ENCODE peak calls at places on chromosome 14, in ten cellular contexts. One of them, this sample, is unnamed.

GRCh38 chr14:85714046-85714445 is 184.1 kb downstream of the FLRT2 start:
- DNase-seq in testis: no peak
- DNase-seq in uterus: no peak
- DNase-seq in WERI-Rb-1: no peak
- DNase-seq in mucosa of descending colon: no peak
- DNase-seq in foreskin fibroblast: no peak
- DNase-seq in mammary epithelial cell: no peak
- DNase-seq in thyroid gland: no peak
- DNase-seq in heart left ventricle: no peak
- DNase-seq in sigmoid colon: no peak
- DNase-seq in this sample: no peak

GRCh38 chr14:99595034-99595433 is 9.0 kb downstream of the CCDC85C start:
- DNase-seq in testis: no peak
- DNase-seq in uterus: no peak
- DNase-seq in WERI-Rb-1: no peak
- DNase-seq in mucosa of descending colon: no peak
- DNase-seq in foreskin fibroblast: no peak
- DNase-seq in mammary epithelial cell: no peak
- DNase-seq in thyroid gland: peak; percentile 15
- DNase-seq in heart left ventricle: no peak
- DNase-seq in sigmoid colon: no peak
- DNase-seq in this sample: no peak

GRCh38 chr14:69358233-69358963 is 39.7 kb downstream of the ERH start:
- DNase-seq in testis: no peak
- DNase-seq in uterus: no peak
- DNase-seq in WERI-Rb-1: no peak
- DNase-seq in mucosa of descending colon: no peak
- DNase-seq in foreskin fibroblast: no peak
- DNase-seq in mammary epithelial cell: no peak
- DNase-seq in thyroid gland: no peak
- DNase-seq in heart left ventricle: no peak
- DNase-seq in sigmoid colon: peak; percentile 46
- DNase-seq in this sample: no peak

GRCh38 chr14:83171761-83172160 is 1638.1 kb upstream of the SEL1L start:
- DNase-seq in testis: no peak
- DNase-seq in uterus: no peak
- DNase-seq in WERI-Rb-1: no peak
- DNase-seq in mucosa of descending colon: no peak
- DNase-seq in foreskin fibroblast: no peak
- DNase-seq in mammary epithelial cell: no peak
- DNase-seq in thyroid gland: no peak
- DNase-seq in heart left ventricle: no peak
- DNase-seq in sigmoid colon: no peak
- DNase-seq in this sample: no peak

GRCh38 chr14:27148143-27148542 is 550.3 kb upstream of the NOVA1 start:
- DNase-seq in testis: no peak
- DNase-seq in uterus: no peak
- DNase-seq in WERI-Rb-1: no peak
- DNase-seq in mucosa of descending colon: no peak
- DNase-seq in foreskin fibroblast: no peak
- DNase-seq in mammary epithelial cell: no peak
- DNase-seq in thyroid gland: no peak
- DNase-seq in heart left ventricle: no peak
- DNase-seq in sigmoid colon: no peak
- DNase-seq in this sample: no peak

GRCh38 chr14:76977793-76978730 is 50.4 kb downstream of the IRF2BPL start:
- DNase-seq in testis: peak; percentile 81
- DNase-seq in uterus: peak; percentile 79
- DNase-seq in WERI-Rb-1: no peak
- DNase-seq in mucosa of descending colon: no peak
- DNase-seq in foreskin fibroblast: peak; percentile 90
- DNase-seq in mammary epithelial cell: no peak
- DNase-seq in thyroid gland: peak; percentile 56
- DNase-seq in heart left ventricle: peak; percentile 77
- DNase-seq in sigmoid colon: peak; percentile 82
- DNase-seq in this sample: peak; percentile 57

GRCh38 chr14:34172052-34172451 is 221.2 kb upstream of the EGLN3 start:
- DNase-seq in testis: no peak
- DNase-seq in uterus: no peak
- DNase-seq in WERI-Rb-1: no peak
- DNase-seq in mucosa of descending colon: no peak
- DNase-seq in foreskin fibroblast: no peak
- DNase-seq in mammary epithelial cell: no peak
- DNase-seq in thyroid gland: no peak
- DNase-seq in heart left ventricle: no peak
- DNase-seq in sigmoid colon: no peak
- DNase-seq in this sample: no peak

GRCh38 chr14:61253064-61253753 is 27.9 kb downstream of the TMEM30B start:
- DNase-seq in testis: no peak
- DNase-seq in uterus: no peak
- DNase-seq in WERI-Rb-1: no peak
- DNase-seq in mucosa of descending colon: no peak
- DNase-seq in foreskin fibroblast: peak; percentile 11
- DNase-seq in mammary epithelial cell: no peak
- DNase-seq in thyroid gland: no peak
- DNase-seq in heart left ventricle: no peak
- DNase-seq in sigmoid colon: no peak
- DNase-seq in this sample: no peak

GRCh38 chr14:32399920-32400319 is 70.8 kb downstream of the AKAP6 start:
- DNase-seq in testis: no peak
- DNase-seq in uterus: no peak
- DNase-seq in WERI-Rb-1: no peak
- DNase-seq in mucosa of descending colon: no peak
- DNase-seq in foreskin fibroblast: no peak
- DNase-seq in mammary epithelial cell: no peak
- DNase-seq in thyroid gland: no peak
- DNase-seq in heart left ventricle: no peak
- DNase-seq in sigmoid colon: no peak
- DNase-seq in this sample: no peak

GRCh38 chr14:74459289-74459946 is 33.4 kb upstream of the SYNDIG1L start:
- DNase-seq in testis: peak; percentile 64
- DNase-seq in uterus: no peak
- DNase-seq in WERI-Rb-1: peak; percentile 85
- DNase-seq in mucosa of descending colon: peak; percentile 29
- DNase-seq in foreskin fibroblast: peak; percentile 90
- DNase-seq in mammary epithelial cell: peak; percentile 37
- DNase-seq in thyroid gland: peak; percentile 37
- DNase-seq in heart left ventricle: no peak
- DNase-seq in sigmoid colon: no peak
- DNase-seq in this sample: no peak

GRCh38 chr14:32224731-32225377 is 21.8 kb upstream of the RNU6-8 start:
- DNase-seq in testis: no peak
- DNase-seq in uterus: peak; percentile 41
- DNase-seq in WERI-Rb-1: peak; percentile 92
- DNase-seq in mucosa of descending colon: no peak
- DNase-seq in foreskin fibroblast: peak; percentile 89
- DNase-seq in mammary epithelial cell: peak; percentile 60
- DNase-seq in thyroid gland: peak; percentile 72
- DNase-seq in heart left ventricle: peak; percentile 43
- DNase-seq in sigmoid colon: peak; percentile 71
- DNase-seq in this sample: no peak

GRCh38 chr14:68576496-68577244 is 216.2 kb downstream of the ZFP36L1 start:
- DNase-seq in testis: no peak
- DNase-seq in uterus: no peak
- DNase-seq in WERI-Rb-1: no peak
- DNase-seq in mucosa of descending colon: no peak
- DNase-seq in foreskin fibroblast: peak; percentile 87
- DNase-seq in mammary epithelial cell: peak; percentile 52
- DNase-seq in thyroid gland: no peak
- DNase-seq in heart left ventricle: no peak
- DNase-seq in sigmoid colon: no peak
- DNase-seq in this sample: no peak

GRCh38 chr14:69573205-69573840 is 1.3 kb downstream of the CCDC177 start:
- DNase-seq in testis: no peak
- DNase-seq in uterus: peak; percentile 28
- DNase-seq in WERI-Rb-1: no peak
- DNase-seq in mucosa of descending colon: no peak
- DNase-seq in foreskin fibroblast: peak; percentile 20
- DNase-seq in mammary epithelial cell: no peak
- DNase-seq in thyroid gland: no peak
- DNase-seq in heart left ventricle: no peak
- DNase-seq in sigmoid colon: no peak
- DNase-seq in this sample: no peak

GRCh38 chr14:97120204-97121120 is 323.3 kb downstream of the VRK1 start:
- DNase-seq in testis: no peak
- DNase-seq in uterus: no peak
- DNase-seq in WERI-Rb-1: no peak
- DNase-seq in mucosa of descending colon: no peak
- DNase-seq in foreskin fibroblast: no peak
- DNase-seq in mammary epithelial cell: no peak
- DNase-seq in thyroid gland: peak; percentile 58
- DNase-seq in heart left ventricle: no peak
- DNase-seq in sigmoid colon: no peak
- DNase-seq in this sample: no peak

GRCh38 chr14:32883189-32883588 is 55.5 kb upstream of the NPAS3 start:
- DNase-seq in testis: no peak
- DNase-seq in uterus: no peak
- DNase-seq in WERI-Rb-1: no peak
- DNase-seq in mucosa of descending colon: no peak
- DNase-seq in foreskin fibroblast: no peak
- DNase-seq in mammary epithelial cell: no peak
- DNase-seq in thyroid gland: no peak
- DNase-seq in heart left ventricle: no peak
- DNase-seq in sigmoid colon: no peak
- DNase-seq in this sample: no peak

GRCh38 chr14:89661392-89661791 is 244.4 kb upstream of the FOXN3 start:
- DNase-seq in testis: no peak
- DNase-seq in uterus: no peak
- DNase-seq in WERI-Rb-1: no peak
- DNase-seq in mucosa of descending colon: peak; percentile 42
- DNase-seq in foreskin fibroblast: no peak
- DNase-seq in mammary epithelial cell: no peak
- DNase-seq in thyroid gland: no peak
- DNase-seq in heart left ventricle: no peak
- DNase-seq in sigmoid colon: no peak
- DNase-seq in this sample: no peak

GRCh38 chr14:52068741-52069616 is at the start of gene NID2:
- DNase-seq in testis: peak; percentile 84
- DNase-seq in uterus: peak; percentile 91
- DNase-seq in WERI-Rb-1: peak; percentile 23
- DNase-seq in mucosa of descending colon: peak; percentile 83
- DNase-seq in foreskin fibroblast: peak; percentile 99
- DNase-seq in mammary epithelial cell: peak; percentile 50
- DNase-seq in thyroid gland: peak; percentile 90
- DNase-seq in heart left ventricle: peak; percentile 93
- DNase-seq in sigmoid colon: peak; percentile 97
- DNase-seq in this sample: peak; percentile 91
- H3K4me3 ChIP-seq in testis: peak within 1 kb of the TSS; percentile 65
- H3K4me3 ChIP-seq in uterus: peak within 1 kb of the TSS; percentile 88
- H3K4me3 ChIP-seq in WERI-Rb-1: peak within 1 kb of the TSS; percentile 63
- H3K4me3 ChIP-seq in mucosa of descending colon: peak within 1 kb of the TSS; percentile 23
- H3K4me3 ChIP-seq in foreskin fibroblast: peak within 1 kb of the TSS; percentile 79
- H3K4me3 ChIP-seq in mammary epithelial cell: peak within 1 kb of the TSS; percentile 69
- H3K4me3 ChIP-seq in thyroid gland: peak within 1 kb of the TSS; percentile 49
- H3K4me3 ChIP-seq in heart left ventricle: peak within 1 kb of the TSS; percentile 72
- H3K4me3 ChIP-seq in sigmoid colon: peak within 1 kb of the TSS; percentile 89
- H3K4me3 ChIP-seq in this sample: peak within 1 kb of the TSS; percentile 84

DNA sequence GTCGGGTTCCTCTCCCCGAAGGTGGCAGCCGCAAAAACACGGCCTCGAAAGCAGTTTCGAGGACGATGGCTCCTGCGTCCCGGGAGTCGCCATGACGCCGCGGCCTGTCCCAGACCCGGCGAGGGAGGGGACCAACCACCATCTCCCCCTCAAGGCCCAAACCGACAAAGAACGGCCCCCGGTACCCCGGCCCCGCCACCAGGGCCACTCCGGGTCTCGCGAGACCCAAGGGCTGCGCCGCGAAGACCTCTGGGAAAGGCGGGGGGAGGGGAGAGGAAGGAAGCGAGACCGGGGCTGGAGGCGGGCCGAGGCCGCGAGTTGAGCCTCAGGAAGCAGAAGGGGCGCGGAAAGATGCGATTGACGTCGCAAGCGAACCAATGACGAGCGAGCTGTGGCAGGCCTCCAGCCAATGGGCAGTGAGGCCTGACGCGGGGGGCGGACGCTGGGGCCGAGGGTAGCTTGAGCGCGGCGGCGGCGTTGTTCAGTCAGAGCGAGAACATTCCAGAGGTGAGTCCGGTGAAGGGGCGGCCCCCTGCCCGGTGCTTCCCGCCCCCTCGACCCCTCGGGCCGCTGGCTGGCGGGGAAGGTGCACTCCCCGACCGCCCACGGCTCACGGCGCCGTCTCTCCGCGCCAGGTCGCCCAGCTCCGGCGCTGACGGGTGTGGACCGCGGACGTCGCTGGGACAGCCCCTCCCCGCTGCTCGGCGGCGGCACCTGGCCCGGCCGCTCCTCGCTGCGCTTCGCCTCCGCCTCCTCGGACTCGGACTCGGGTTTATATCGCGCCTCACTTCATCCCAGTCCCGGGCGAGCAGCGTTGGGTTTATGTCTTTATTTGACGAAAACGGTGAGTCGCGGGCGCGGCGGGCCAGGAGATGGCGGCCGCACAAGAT is at the start of gene EIF5:
- DNase-seq in testis: peak; percentile 99
- DNase-seq in uterus: peak; percentile 99
- DNase-seq in WERI-Rb-1: peak; percentile 99
- DNase-seq in mucosa of descending colon: peak; percentile 99
- DNase-seq in foreskin fibroblast: peak; percentile 100
- DNase-seq in mammary epithelial cell: peak; percentile 98
- DNase-seq in thyroid gland: peak; percentile 99
- DNase-seq in heart left ventricle: peak; percentile 99
- DNase-seq in sigmoid colon: peak; percentile 100
- DNase-seq in this sample: peak; percentile 99
- TF ChIP-seq CTCF in testis: peak; percentile 23
- TF ChIP-seq CTCF in uterus: peak; percentile 36
- TF ChIP-seq CTCF in WERI-Rb-1: no peak
- TF ChIP-seq CTCF in mucosa of descending colon: no peak
- TF ChIP-seq CTCF in foreskin fibroblast: no peak
- TF ChIP-seq CTCF in mammary epithelial cell: no peak
- TF ChIP-seq CTCF in thyroid gland: no peak
- TF ChIP-seq CTCF in heart left ventricle: no peak
- TF ChIP-seq CTCF in sigmoid colon: peak; percentile 58
- TF ChIP-seq CTCF in this sample: peak; percentile 53

DNA sequence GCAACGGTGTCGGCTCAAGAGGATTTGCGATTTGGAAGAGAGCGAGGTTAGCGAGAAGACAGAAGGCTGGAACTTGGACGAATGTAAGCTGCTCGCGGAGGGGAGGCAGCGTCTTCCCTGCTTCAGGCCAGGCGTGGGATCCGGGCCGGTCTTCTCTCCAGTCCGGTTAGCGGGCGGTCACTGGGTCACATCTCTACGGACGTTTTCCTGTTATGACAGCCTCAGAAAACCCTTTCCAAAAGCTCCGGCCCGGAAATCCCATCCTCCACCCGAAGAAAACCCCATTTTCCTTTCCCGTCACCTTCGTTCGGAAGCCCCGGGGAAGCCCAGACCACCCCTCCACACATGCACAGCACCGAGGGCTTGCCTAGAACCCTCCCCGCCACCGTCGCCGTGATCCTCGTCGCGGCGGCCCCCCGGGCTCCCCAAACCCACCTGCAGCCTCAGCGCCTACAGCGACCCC is 268 bp downstream of the NDUFB1 start:
- DNase-seq in testis: peak; percentile 66
- DNase-seq in uterus: no peak
- DNase-seq in WERI-Rb-1: no peak
- DNase-seq in mucosa of descending colon: no peak
- DNase-seq in foreskin fibroblast: peak; percentile 65
- DNase-seq in mammary epithelial cell: no peak
- DNase-seq in thyroid gland: peak; percentile 36
- DNase-seq in heart left ventricle: peak; percentile 62
- DNase-seq in sigmoid colon: peak; percentile 73
- DNase-seq in this sample: peak; percentile 64
- H3K4me3 ChIP-seq in testis: peak overlapping the region; percentile 100
- H3K4me3 ChIP-seq in uterus: peak overlapping the region; percentile 91
- H3K4me3 ChIP-seq in WERI-Rb-1: peak overlapping the region; percentile 99
- H3K4me3 ChIP-seq in mucosa of descending colon: peak overlapping the region; percentile 94
- H3K4me3 ChIP-seq in foreskin fibroblast: peak overlapping the region; percentile 98
- H3K4me3 ChIP-seq in mammary epithelial cell: peak overlapping the region; percentile 84
- H3K4me3 ChIP-seq in thyroid gland: peak overlapping the region; percentile 91
- H3K4me3 ChIP-seq in heart left ventricle: peak overlapping the region; percentile 97
- H3K4me3 ChIP-seq in sigmoid colon: peak overlapping the region; percentile 82
- H3K4me3 ChIP-seq in this sample: peak overlapping the region; percentile 97

GRCh38 chr14:29521526-29522137 is 406.0 kb downstream of the PRKD1 start:
- DNase-seq in testis: peak; percentile 37
- DNase-seq in uterus: no peak
- DNase-seq in WERI-Rb-1: peak; percentile 58
- DNase-seq in mucosa of descending colon: no peak
- DNase-seq in foreskin fibroblast: peak; percentile 14
- DNase-seq in mammary epithelial cell: no peak
- DNase-seq in thyroid gland: no peak
- DNase-seq in heart left ventricle: no peak
- DNase-seq in sigmoid colon: no peak
- DNase-seq in this sample: no peak
- TF ChIP-seq CTCF in testis: peak; percentile 12
- TF ChIP-seq CTCF in uterus: no peak
- TF ChIP-seq CTCF in WERI-Rb-1: peak; percentile 67
- TF ChIP-seq CTCF in mucosa of descending colon: no peak
- TF ChIP-seq CTCF in foreskin fibroblast: peak; percentile 36
- TF ChIP-seq CTCF in mammary epithelial cell: no peak
- TF ChIP-seq CTCF in thyroid gland: no peak
- TF ChIP-seq CTCF in heart left ventricle: no peak
- TF ChIP-seq CTCF in sigmoid colon: no peak
- TF ChIP-seq CTCF in this sample: no peak